ENCODE peak calls at places on chromosomes 6 and 20, in nine cellular contexts. T is GM06990, F is breast epithelium, N is endothelial cell, J is WTC11, X is AG04449, E is brain microvascular endothelial cell, Z is bronchial epithelial cell, W is HFFc6. P is an unnamed sample.

GRCh38 chr6:146915671-146916127 is 288.5 kb upstream of the STXBP5 start:
- DNase-seq in F (no peak), E (peak; percentile 48), X (no peak), J (no peak), N (no peak), T (no peak), W (peak; percentile 55), Z (peak; percentile 80), P (peak; percentile 27)

GRCh38 chr6:104987218-104987617 is 30.3 kb downstream of the LIN28B start:
- DNase-seq in E (no peak), F (no peak), T (no peak), N (no peak), W (no peak), X (no peak), Z (no peak), J (no peak), P (no peak)

GRCh38 chr6:139416146-139416545 is 41.7 kb upstream of the CITED2 start:
- DNase-seq in F (no peak), E (no peak), J (no peak), W (no peak), T (no peak), Z (no peak), N (no peak), X (no peak), P (no peak)

GRCh38 chr20:51752343-51752951 is 15.7 kb downstream of the ATP9A start:
- DNase-seq in E (peak; percentile 55), F (no peak), T (no peak), W (peak; percentile 93), N (no peak), Z (peak; percentile 85), X (peak; percentile 80), J (no peak), P (peak; percentile 62)

GRCh38 chr6:11013671-11014070 is 30.4 kb downstream of the ELOVL2 start:
- DNase-seq in Z (no peak), W (no peak), N (no peak), F (no peak), J (no peak), X (no peak), T (no peak), E (no peak), P (no peak)

GRCh38 chr6:11354019-11354418 is 121.6 kb upstream of the NEDD9 start:
- DNase-seq in J (no peak), X (no peak), T (no peak), E (peak; percentile 89), W (no peak), Z (peak; percentile 95), F (no peak), N (peak; percentile 11), P (peak; percentile 36)

GRCh38 chr6:15464211-15464725 is 198.6 kb downstream of the DTNBP1 start:
- DNase-seq in E (no peak), X (no peak), T (no peak), N (peak; percentile 40), J (peak; percentile 71), F (no peak), W (no peak), Z (no peak), P (peak; percentile 57)

GRCh38 chr20:54347216-54347833 is 128.1 kb upstream of the DOK5 start:
- DNase-seq in W (no peak), E (no peak), F (no peak), N (no peak), T (no peak), J (no peak), Z (no peak), X (no peak), P (no peak)

GRCh38 chr6:145699462-145699861 is 35.9 kb downstream of the EPM2A start:
- DNase-seq in W (peak; percentile 60), X (no peak), N (no peak), T (no peak), E (peak; percentile 69), J (no peak), F (no peak), Z (peak; percentile 93), P (peak; percentile 33)

GRCh38 chr6:56714982-56715456 is 72.3 kb upstream of the DST start:
- DNase-seq in Z (peak; percentile 85), X (no peak), T (no peak), F (no peak), N (no peak), E (peak; percentile 68), J (no peak), W (peak; percentile 88), P (peak; percentile 91)

GRCh38 chr6:36694616-36695015 is 3.0 kb upstream of the RAB44 start:
- DNase-seq in F (no peak), Z (no peak), J (no peak), E (no peak), N (no peak), X (no peak), W (no peak), T (no peak), P (no peak)

GRCh38 chr6:149332602-149333311 is 15.2 kb downstream of the TAB2 start:
- DNase-seq in F (no peak), W (no peak), X (no peak), E (no peak), J (no peak), Z (no peak), T (no peak), N (no peak), P (no peak)

GRCh38 chr6:107866606-107867301 is 42.6 kb upstream of the SCML4 start:
- DNase-seq in F (no peak), J (no peak), E (peak; percentile 38), X (no peak), N (peak; percentile 17), T (peak; percentile 20), W (peak; percentile 22), Z (peak; percentile 46), P (peak; percentile 60)

GRCh38 chr20:33191484-33191883 is 23.5 kb downstream of the BPIFA2 start:
- DNase-seq in N (no peak), J (no peak), F (no peak), E (no peak), X (no peak), T (no peak), W (no peak), Z (no peak), P (no peak)

GRCh38 chr6:130560231-130560630 is 194.4 kb downstream of the TMEM200A start:
- DNase-seq in E (peak; percentile 43), J (no peak), N (no peak), X (no peak), F (no peak), T (no peak), Z (no peak), W (peak; percentile 41), P (no peak)

GRCh38 chr6:75531174-75531573 is 37.6 kb upstream of the FILIP1 start:
- DNase-seq in X (no peak), W (no peak), E (no peak), J (no peak), N (no peak), Z (no peak), F (no peak), T (no peak), P (no peak)

GRCh38 chr6:16623029-16623653 is 138.1 kb downstream of the ATXN1 start:
- DNase-seq in T (no peak), E (no peak), N (no peak), J (no peak), X (no peak), W (no peak), F (no peak), Z (peak; percentile 31), P (peak; percentile 10)

GRCh38 chr20:20489623-20490341 is 121.9 kb downstream of the INSM1 start:
- DNase-seq in T (peak; percentile 22), N (no peak), W (no peak), E (no peak), F (no peak), J (no peak), Z (no peak), X (no peak), P (no peak)

GRCh38 chr6:34451192-34451591 is 14.7 kb upstream of the PACSIN1 start:
- DNase-seq in J (no peak), F (no peak), E (no peak), W (no peak), Z (no peak), N (no peak), X (no peak), T (no peak), P (no peak)

GRCh38 chr6:139520321-139520768 is 145.9 kb upstream of the CITED2 start:
- DNase-seq in N (no peak), E (no peak), J (no peak), F (no peak), W (no peak), T (no peak), X (no peak), Z (peak; percentile 96), P (peak; percentile 79)

GRCh38 chr6:95648636-95649035 is 71.3 kb downstream of the MANEA start:
- DNase-seq in T (no peak), N (peak; percentile 33), J (peak; percentile 17), F (no peak), X (no peak), E (no peak), W (no peak), Z (peak; percentile 1), P (no peak)
- TF ChIP-seq CTCF in T (peak; percentile 20), N (no peak), J (no peak), F (no peak), X (no peak), E (no peak), W (no peak), Z (no peak), P (no peak)

DNA sequence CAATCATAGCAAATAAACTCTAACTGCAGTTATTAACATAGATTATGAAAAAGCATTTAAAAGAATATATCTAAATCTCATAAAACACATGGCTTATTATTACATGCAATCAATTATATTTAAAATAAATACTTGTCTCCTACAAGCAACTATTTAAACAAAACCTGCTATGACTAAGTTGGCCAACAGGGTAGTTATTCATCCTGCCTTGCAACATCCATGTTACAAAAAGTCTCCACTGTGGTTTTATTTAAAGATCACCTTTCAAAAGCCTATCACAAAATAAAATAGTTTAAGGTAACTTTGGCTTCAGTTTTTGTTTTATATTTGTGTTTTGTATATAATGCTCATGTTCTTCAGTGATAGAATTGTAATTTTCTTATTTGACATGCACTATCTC is 1127.0 kb upstream of the MAP3K7 start:
- DNase-seq in F (no peak), E (no peak), X (no peak), Z (peak; percentile 82), J (no peak), W (no peak), T (no peak), N (no peak), P (peak; percentile 54)
- TF ChIP-seq CTCF in F (no peak), E (no peak), X (no peak), Z (peak; percentile 19), J (no peak), W (no peak), T (no peak), N (no peak), P (peak; percentile 8)

DNA sequence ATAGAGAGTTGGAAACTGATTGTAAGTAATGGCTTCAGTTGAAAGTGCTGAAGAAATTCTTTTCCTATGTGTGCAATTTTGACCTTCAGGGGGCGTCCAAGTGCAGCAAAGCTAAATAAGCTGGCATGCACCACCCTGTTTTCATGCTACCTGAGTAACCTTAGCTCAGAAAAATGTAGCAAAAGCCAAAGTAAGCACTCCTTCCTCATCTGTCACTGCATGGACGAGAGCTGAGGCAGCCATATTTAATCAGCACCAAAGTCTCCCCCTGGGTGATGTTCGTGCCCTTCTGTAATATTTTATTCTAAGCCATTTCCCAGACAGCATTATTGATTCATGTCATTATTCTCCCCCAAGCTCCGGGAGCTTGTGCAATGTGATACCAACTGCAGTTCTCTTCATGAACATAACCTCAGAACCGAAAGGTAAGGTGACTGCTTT is 123.1 kb downstream of the RPS12 start:
- DNase-seq in F (peak; percentile 57), Z (peak; percentile 74), J (peak; percentile 62), E (peak; percentile 42), X (no peak), N (peak; percentile 60), W (peak; percentile 8), T (no peak), P (peak; percentile 64)
- TF ChIP-seq CTCF in F (peak; percentile 41), Z (peak; percentile 74), J (peak; percentile 37), E (peak; percentile 77), X (peak; percentile 43), N (peak; percentile 56), W (peak; percentile 68), T (peak; percentile 56), P (peak; percentile 44)

GRCh38 chr6:88238065-88238464 is 71.9 kb upstream of the CNR1 start:
- DNase-seq in F (no peak), J (peak; percentile 51), E (peak; percentile 12), T (peak; percentile 14), Z (peak; percentile 39), X (no peak), W (no peak), N (peak; percentile 57), P (peak; percentile 30)
- TF ChIP-seq CTCF in F (no peak), J (peak; percentile 51), E (peak; percentile 51), T (peak; percentile 88), Z (peak; percentile 64), X (no peak), W (no peak), N (peak; percentile 40), P (no peak)